ENCODE peak calls at places on chromosome 3, in six cellular contexts. A is activated naive CD8-positive, alpha-beta T cell treated with anti-CD3 and anti-CD28 coated beads, Interleukin-2, amount 50 U/mL, for 24 hours; Q is foreskin fibroblast; W is sciatic nerve; T is mesenchymal stem cell; U is heart right ventricle. H is an unnamed sample.

GRCh38 chr3:68206524-68207117 is 552.2 kb upstream of the SUCLG2 start:
- DNase-seq in A (no peak), Q (no peak), W (no peak), T (no peak), U (no peak), H (no peak)

GRCh38 chr3:63654931-63655330 is 2.5 kb downstream of the SNTN start:
- DNase-seq in A (no peak), Q (peak; percentile 4), W (no peak), T (no peak), U (no peak), H (no peak)

GRCh38 chr3:184235381-184236032 is 6.1 kb downstream of the VWA5B2 start:
- DNase-seq in A (no peak), Q (no peak), W (no peak), T (no peak), U (no peak), H (no peak)

GRCh38 chr3:49017229-49017615 is 1.2 kb downstream of the DALRD3 start:
- DNase-seq in A (no peak), Q (no peak), W (no peak), T (peak; percentile 9), U (no peak), H (no peak)

GRCh38 chr3:179991104-179991503 is 45.6 kb downstream of the PEX5L start:
- DNase-seq in A (no peak), Q (no peak), W (no peak), T (no peak), U (no peak), H (no peak)

GRCh38 chr3:96814581-96815567 is at the start of gene EPHA6:
- DNase-seq in A (no peak), Q (no peak), W (no peak), T (no peak), U (no peak), H (no peak)

GRCh38 chr3:21705769-21706168 is 45.2 kb downstream of the ZNF385D start:
- DNase-seq in A (no peak), Q (peak; percentile 94), W (no peak), T (no peak), U (peak; percentile 56), H (no peak)

GRCh38 chr3:4586381-4586780 is 93.2 kb downstream of the ITPR1 start:
- DNase-seq in A (no peak), Q (no peak), W (no peak), T (no peak), U (no peak), H (no peak)

GRCh38 chr3:11536936-11537612 is 106.6 kb downstream of the VGLL4 start:
- DNase-seq in A (no peak), Q (no peak), W (no peak), T (no peak), U (no peak), H (no peak)

GRCh38 chr3:19202754-19203153 is 54.4 kb downstream of the KCNH8 start:
- DNase-seq in A (no peak), Q (no peak), W (no peak), T (no peak), U (no peak), H (no peak)

GRCh38 chr3:150748648-150749047 is 14.3 kb downstream of the SIAH2 start:
- DNase-seq in A (no peak), Q (no peak), W (no peak), T (no peak), U (no peak), H (no peak)

GRCh38 chr3:186044973-186045372 is 63.9 kb downstream of the ETV5 start:
- DNase-seq in A (no peak), Q (no peak), W (no peak), T (no peak), U (no peak), H (no peak)

GRCh38 chr3:66253790-66254620 is 33.2 kb downstream of the SLC25A26 start:
- DNase-seq in A (no peak), Q (peak; percentile 32), W (no peak), T (peak; percentile 48), U (no peak), H (no peak)

GRCh38 chr3:82685761-82686160 is 924.3 kb upstream of the GBE1 start:
- DNase-seq in A (no peak), Q (no peak), W (no peak), T (no peak), U (no peak), H (no peak)

GRCh38 chr3:44077267-44077666 is 164.4 kb upstream of the TOPAZ1 start:
- DNase-seq in A (no peak), Q (no peak), W (no peak), T (peak; percentile 3), U (no peak), H (no peak)

GRCh38 chr3:45773714-45774449 is 22.5 kb downstream of the SLC6A20 start:
- DNase-seq in A (no peak), Q (no peak), W (no peak), T (no peak), U (no peak), H (peak; percentile 69)

GRCh38 chr3:157129782-157130137 is 30.2 kb downstream of the CCNL1 start:
- DNase-seq in A (peak; percentile 19), Q (no peak), W (no peak), T (no peak), U (no peak), H (peak; percentile 66)

GRCh38 chr3:194755689-194756459 is 70.2 kb downstream of the FAM43A start:
- DNase-seq in A (no peak), Q (no peak), W (no peak), T (no peak), U (no peak), H (no peak)

GRCh38 chr3:38027466-38028465 is 1.7 kb downstream of the PLCD1 start:
- DNase-seq in A (no peak), Q (no peak), W (peak; percentile 48), T (peak; percentile 16), U (no peak), H (no peak)

GRCh38 chr3:23455775-23456174 is 252.6 kb downstream of the UBE2E2 start:
- DNase-seq in A (no peak), Q (peak; percentile 62), W (no peak), T (peak; percentile 6), U (no peak), H (no peak)

GRCh38 chr3:131655076-131655685 is 152.4 kb upstream of the MRPL3 start:
- DNase-seq in A (no peak), Q (peak; percentile 16), W (no peak), T (no peak), U (no peak), H (no peak)

H was measured in colonic mucosa.